ENCODE peak calls at places on chromosomes 5 and 9, in four cellular contexts. One of them, this sample, is unnamed.

GRCh38 chr9:70049672-70050271 is 6.1 kb downstream of the MAMDC2 start:
- DNase-seq in tibial artery: peak; percentile 97
- DNase-seq in ovary: peak; percentile 92
- DNase-seq in left ventricle myocardium inferior: peak; percentile 83
- DNase-seq in this sample: peak; percentile 90

GRCh38 chr5:95806687-95807086 is 15.8 kb downstream of the GLRX start:
- DNase-seq in ovary: no peak
- DNase-seq in left ventricle myocardium inferior: no peak
- DNase-seq in tibial artery: no peak
- DNase-seq in this sample: no peak

GRCh38 chr5:132408965-132409364 is 39.5 kb downstream of the SLC22A5 start:
- DNase-seq in left ventricle myocardium inferior: no peak
- DNase-seq in tibial artery: no peak
- DNase-seq in ovary: no peak
- DNase-seq in this sample: no peak

GRCh38 chr5:21802869-21803490 is 1050.2 kb downstream of the CDH12 start:
- DNase-seq in tibial artery: no peak
- DNase-seq in left ventricle myocardium inferior: no peak
- DNase-seq in ovary: no peak
- DNase-seq in this sample: no peak

GRCh38 chr9:133680976-133681657 is 45.0 kb downstream of the DBH start:
- DNase-seq in left ventricle myocardium inferior: peak; percentile 13
- DNase-seq in ovary: no peak
- DNase-seq in tibial artery: no peak
- DNase-seq in this sample: no peak

GRCh38 chr5:151892393-151892792 is 32.3 kb downstream of the GLRA1 start:
- DNase-seq in ovary: no peak
- DNase-seq in left ventricle myocardium inferior: no peak
- DNase-seq in tibial artery: no peak
- DNase-seq in this sample: no peak

GRCh38 chr5:176733586-176734262 is 76.6 kb upstream of the UNC5A start:
- DNase-seq in left ventricle myocardium inferior: no peak
- DNase-seq in tibial artery: peak; percentile 59
- DNase-seq in ovary: no peak
- DNase-seq in this sample: no peak

GRCh38 chr9:103444157-103444556 is 449.0 kb downstream of the CYLC2 start:
- DNase-seq in left ventricle myocardium inferior: no peak
- DNase-seq in tibial artery: no peak
- DNase-seq in ovary: no peak
- DNase-seq in this sample: no peak

GRCh38 chr5:31692561-31693221 is 53.8 kb downstream of the PDZD2 start:
- DNase-seq in ovary: peak; percentile 61
- DNase-seq in tibial artery: no peak
- DNase-seq in left ventricle myocardium inferior: peak; percentile 86
- DNase-seq in this sample: peak; percentile 58

GRCh38 chr9:106072421-106072820 is 378.1 kb downstream of the TMEM38B start:
- DNase-seq in tibial artery: no peak
- DNase-seq in ovary: no peak
- DNase-seq in left ventricle myocardium inferior: no peak
- DNase-seq in this sample: no peak

GRCh38 chr5:174234388-174234787 is 188.9 kb downstream of the NSG2 start:
- DNase-seq in left ventricle myocardium inferior: no peak
- DNase-seq in ovary: no peak
- DNase-seq in tibial artery: no peak
- DNase-seq in this sample: no peak

GRCh38 chr5:174229640-174230350 is 184.3 kb downstream of the NSG2 start:
- DNase-seq in left ventricle myocardium inferior: no peak
- DNase-seq in ovary: no peak
- DNase-seq in tibial artery: no peak
- DNase-seq in this sample: no peak

GRCh38 chr5:174227228-174227627 is 181.7 kb downstream of the NSG2 start:
- DNase-seq in ovary: no peak
- DNase-seq in tibial artery: no peak
- DNase-seq in left ventricle myocardium inferior: no peak
- DNase-seq in this sample: no peak

GRCh38 chr5:174231961-174232487 is 186.5 kb downstream of the NSG2 start:
- DNase-seq in left ventricle myocardium inferior: no peak
- DNase-seq in tibial artery: no peak
- DNase-seq in ovary: no peak
- DNase-seq in this sample: no peak

DNA sequence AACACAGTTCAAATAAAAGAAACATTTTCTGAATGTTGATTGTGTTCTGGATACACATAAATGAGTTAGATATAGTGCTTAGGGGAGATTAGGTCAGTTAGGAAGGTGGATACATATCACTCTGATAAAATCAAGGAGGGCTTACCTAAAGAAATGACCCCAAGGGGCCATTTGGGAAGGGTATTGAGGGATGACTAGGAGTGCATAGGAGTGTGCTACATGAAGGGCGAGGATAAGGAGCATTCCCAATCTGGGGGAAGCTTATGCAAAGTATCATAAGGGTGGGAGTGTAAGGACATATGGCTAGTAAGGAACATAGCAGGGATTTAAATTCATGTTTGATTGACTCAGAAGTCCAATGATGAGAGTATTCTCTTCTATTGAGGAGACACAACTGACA is 183.6 kb downstream of the NSG2 start:
- DNase-seq in ovary: no peak
- DNase-seq in tibial artery: no peak
- DNase-seq in left ventricle myocardium inferior: no peak
- DNase-seq in this sample: no peak
- H3K4me1 ChIP-seq in ovary: no peaks in the 10 kb centered on the region
- H3K4me1 ChIP-seq in tibial artery: no peaks in the 10 kb centered on the region
- H3K4me1 ChIP-seq in left ventricle myocardium inferior: peaks cover 4% of the 10 kb centered on the region
- H3K4me1 ChIP-seq in this sample: no peaks in the 10 kb centered on the region

GRCh38 chr5:14153071-14153864 is 10.1 kb downstream of the TRIO start:
- DNase-seq in ovary: no peak
- DNase-seq in left ventricle myocardium inferior: no peak
- DNase-seq in tibial artery: no peak
- DNase-seq in this sample: no peak

GRCh38 chr5:14156611-14157493 is 13.7 kb downstream of the TRIO start:
- DNase-seq in left ventricle myocardium inferior: no peak
- DNase-seq in tibial artery: no peak
- DNase-seq in ovary: no peak
- DNase-seq in this sample: no peak

GRCh38 chr5:14153932-14154646 is 10.9 kb downstream of the TRIO start:
- DNase-seq in left ventricle myocardium inferior: peak; percentile 71
- DNase-seq in ovary: no peak
- DNase-seq in tibial artery: peak; percentile 89
- DNase-seq in this sample: peak; percentile 79

GRCh38 chr5:14155730-14156129 is 12.6 kb downstream of the TRIO start:
- DNase-seq in ovary: no peak
- DNase-seq in tibial artery: no peak
- DNase-seq in left ventricle myocardium inferior: no peak
- DNase-seq in this sample: no peak

DNA sequence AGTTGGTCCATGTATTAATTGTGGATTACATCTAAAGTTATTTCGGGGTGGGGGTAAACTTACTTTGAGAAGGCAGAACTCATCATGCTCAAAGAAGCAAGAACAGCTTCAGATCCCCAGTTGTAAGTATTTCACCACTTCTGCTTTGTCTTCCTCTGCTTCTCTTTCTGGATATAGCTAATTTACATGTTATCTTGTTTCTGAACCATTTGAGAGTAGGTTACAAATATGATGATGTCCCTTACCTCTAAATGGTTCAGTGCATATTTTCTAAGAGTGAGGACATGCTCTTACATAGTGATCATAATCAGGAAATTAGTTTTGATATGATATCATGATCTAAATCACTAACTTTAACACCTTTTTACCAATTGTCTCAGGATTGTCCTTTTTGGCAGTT is 11.9 kb downstream of the TRIO start:
- DNase-seq in tibial artery: no peak
- DNase-seq in ovary: no peak
- DNase-seq in left ventricle myocardium inferior: no peak
- DNase-seq in this sample: no peak
- H3K4me3 ChIP-seq in tibial artery: no peak overlapping the region
- H3K4me3 ChIP-seq in ovary: no peak overlapping the region
- H3K4me3 ChIP-seq in left ventricle myocardium inferior: no peak overlapping the region
- H3K4me3 ChIP-seq in this sample: no peak overlapping the region

GRCh38 chr5:28408186-28408585 is 1369.8 kb upstream of the CDH9 start:
- DNase-seq in tibial artery: no peak
- DNase-seq in ovary: no peak
- DNase-seq in left ventricle myocardium inferior: no peak
- DNase-seq in this sample: no peak
- H3K27ac ChIP-seq in tibial artery: no peak overlapping the region
- H3K27ac ChIP-seq in ovary: no peak overlapping the region
- H3K27ac ChIP-seq in left ventricle myocardium inferior: no peak overlapping the region
- H3K27ac ChIP-seq in this sample: no peak overlapping the region

GRCh38 chr9:93197670-93198069 is 13.7 kb downstream of the WNK2 start:
- DNase-seq in ovary: no peak
- DNase-seq in left ventricle myocardium inferior: no peak
- DNase-seq in tibial artery: no peak
- DNase-seq in this sample: no peak
- H3K4me1 ChIP-seq in ovary: no peaks in the 10 kb centered on the region
- H3K4me1 ChIP-seq in left ventricle myocardium inferior: peaks cover 94% of the 10 kb centered on the region
- H3K4me1 ChIP-seq in tibial artery: no peaks in the 10 kb centered on the region
- H3K4me1 ChIP-seq in this sample: peaks cover 5% of the 10 kb centered on the region

This sample was measured in right cardiac atrium.